ENCODE peak calls at places on chromosomes 12 and 14, in ten cellular contexts. N is PC-3, X is osteoblast, M is hypothalamus, Y is NCI-H510A, D is myocyte, K is sciatic nerve, E is fibroblast of pulmonary artery, B is hippocampal formation, U is dermis microvascular lymphatic vessel endothelial cell. F is an unnamed sample.

GRCh38 chr12:31899136-31899535 is 60.1 kb upstream of the RESF1 start:
- DNase-seq in B (no peak), U (no peak), X (no peak), M (no peak), E (no peak), D (no peak), N (no peak), Y (no peak), K (no peak), F (no peak)

GRCh38 chr12:1499351-1499750 is 95.0 kb downstream of the FBXL14 start:
- DNase-seq in Y (no peak), K (no peak), U (no peak), M (no peak), X (peak), E (no peak), N (no peak), D (no peak), B (no peak), F (no peak)

GRCh38 chr12:114913871-114914801 is 230.2 kb upstream of the TBX3 start:
- DNase-seq in X (no peak), U (no peak), N (peak), Y (no peak), M (no peak), K (no peak), D (peak), E (no peak), B (no peak), F (no peak)

GRCh38 chr12:124536613-124537012 is 30.8 kb downstream of the NCOR2 start:
- DNase-seq in N (no peak), X (peak), K (no peak), E (no peak), D (no peak), U (no peak), B (no peak), M (no peak), Y (no peak), F (no peak)

GRCh38 chr14:87407344-87407743 is 585.6 kb downstream of the GALC start:
- DNase-seq in D (no peak), N (no peak), U (no peak), E (no peak), B (no peak), Y (no peak), M (no peak), X (no peak), K (no peak), F (no peak)

GRCh38 chr12:106297681-106298080 is 4.9 kb upstream of the TCP11L2 start:
- DNase-seq in K (no peak), N (no peak), E (no peak), U (no peak), Y (no peak), B (no peak), D (no peak), X (no peak), M (no peak), F (no peak)

GRCh38 chr12:124919646-124920352 is 5.3 kb upstream of the UBC start:
- DNase-seq in D (peak), M (no peak), K (no peak), E (peak), U (peak), N (peak), B (no peak), Y (no peak), X (no peak), F (no peak)

GRCh38 chr12:108128221-108129016 is 669 bp upstream of the WSCD2 start:
- DNase-seq in N (no peak), K (no peak), Y (no peak), U (no peak), D (no peak), B (no peak), X (no peak), M (no peak), E (no peak), F (no peak)

GRCh38 chr14:103378042-103378854 is 7.0 kb upstream of the MARK3 start:
- DNase-seq in N (no peak), B (no peak), Y (no peak), X (no peak), E (peak), U (no peak), K (no peak), D (peak), M (no peak), F (no peak)

GRCh38 chr12:53057816-53058500 is 8.1 kb downstream of the TNS2 start:
- DNase-seq in X (peak), B (no peak), M (no peak), K (peak), N (no peak), D (no peak), U (no peak), Y (no peak), E (no peak), F (no peak)

GRCh38 chr14:29310210-29310609 is 543.6 kb downstream of the FOXG1 start:
- DNase-seq in B (no peak), U (no peak), N (no peak), K (no peak), M (no peak), Y (no peak), D (no peak), E (no peak), X (no peak), F (no peak)

GRCh38 chr12:68063900-68064590 is 74.8 kb downstream of the IFNG-AS1 start:
- DNase-seq in D (peak), N (no peak), E (no peak), B (no peak), M (no peak), K (no peak), Y (no peak), X (no peak), U (no peak), F (no peak)

GRCh38 chr12:96434107-96434506 is 33.9 kb upstream of the CDK17 start:
- DNase-seq in X (peak), U (peak), B (no peak), E (peak), Y (no peak), K (no peak), M (no peak), D (peak), N (no peak), F (no peak)

GRCh38 chr12:38669530-38669929 is 235.9 kb downstream of the CPNE8 start:
- DNase-seq in N (no peak), Y (no peak), K (no peak), X (no peak), E (peak), B (no peak), D (no peak), M (no peak), U (no peak), F (peak)

GRCh38 chr14:95409472-95410307 is 90.0 kb upstream of the CLMN start:
- DNase-seq in U (no peak), B (peak), E (no peak), D (no peak), X (no peak), K (no peak), N (no peak), Y (no peak), M (peak), F (no peak)

GRCh38 chr14:47863441-47863840 is 188.0 kb upstream of the MDGA2 start:
- DNase-seq in E (no peak), U (no peak), B (no peak), N (no peak), D (no peak), K (no peak), X (no peak), Y (no peak), M (no peak), F (no peak)

GRCh38 chr12:122473543-122474323 is 27.0 kb downstream of the ZCCHC8 start:
- DNase-seq in D (peak), M (no peak), X (peak), Y (no peak), E (peak), K (no peak), B (no peak), U (no peak), N (no peak), F (no peak)

GRCh38 chr12:77947326-77947725 is 116.6 kb downstream of the NAV3 start:
- DNase-seq in X (no peak), K (no peak), M (no peak), D (peak), E (peak), U (peak), B (no peak), N (peak), Y (no peak), F (no peak)

GRCh38 chr14:93963692-93964091 is 12.7 kb downstream of the ASB2 start:
- DNase-seq in N (no peak), X (no peak), K (no peak), U (no peak), B (no peak), M (no peak), E (no peak), Y (no peak), D (no peak), F (no peak)

GRCh38 chr12:57844725-57845477 is 1.6 kb downstream of the CTDSP2 start:
- DNase-seq in Y (no peak), N (peak), X (peak), B (no peak), U (peak), M (peak), D (peak), E (peak), K (peak), F (peak)

GRCh38 chr12:223751-224240 is 9.8 kb upstream of the SLC6A12 start:
- DNase-seq in M (no peak), N (no peak), B (no peak), K (no peak), E (no peak), X (no peak), Y (no peak), U (no peak), D (no peak), F (no peak)

GRCh38 chr14:101174522-101174838 is 271.0 kb upstream of the RTL1 start:
- DNase-seq in E (no peak), M (no peak), D (no peak), K (no peak), B (no peak), X (no peak), U (no peak), Y (peak), N (no peak), F (no peak)

GRCh38 chr12:129009833-129010232 is 156.6 kb downstream of the GLT1D1 start:
- DNase-seq in X (no peak), N (no peak), Y (no peak), E (no peak), B (no peak), U (no peak), K (no peak), M (no peak), D (no peak), F (no peak)

GRCh38 chr12:52020126-52020525 is 13.4 kb downstream of the TAMALIN start:
- DNase-seq in D (no peak), B (no peak), N (no peak), K (no peak), U (no peak), E (no peak), M (no peak), Y (no peak), X (peak), F (no peak)

GRCh38 chr12:93020225-93020997 is 91.3 kb upstream of the EEA1 start:
- DNase-seq in Y (peak), N (peak), K (no peak), X (no peak), E (no peak), M (no peak), D (no peak), B (no peak), U (peak), F (no peak)

GRCh38 chr12:126464157-126464556 is 1398.9 kb downstream of the AACS start:
- DNase-seq in U (no peak), M (no peak), E (peak), K (no peak), Y (no peak), N (no peak), B (no peak), D (no peak), X (no peak), F (no peak)

GRCh38 chr12:80165741-80166140 is 66.4 kb downstream of the OTOGL start:
- DNase-seq in E (no peak), N (no peak), D (no peak), Y (no peak), M (no peak), K (no peak), X (no peak), U (no peak), B (no peak), F (no peak)

GRCh38 chr12:105418821-105419291 is 88.4 kb downstream of the C12orf75 start:
- DNase-seq in Y (no peak), E (no peak), N (no peak), U (no peak), X (no peak), M (no peak), B (no peak), D (peak), K (no peak), F (no peak)

GRCh38 chr14:90093942-90094595 is 32.3 kb downstream of the KCNK13 start:
- DNase-seq in X (peak), U (no peak), E (peak), B (no peak), D (no peak), N (peak), K (no peak), Y (peak), M (no peak), F (peak)

F was measured in Kasumi-1.